ENCODE peak calls at places on chromosomes 11 and 22, in nine cellular contexts. I, U, M, E, A, J, D, G and T are unnamed samples.
A peak's percentile ranks its signal among the peaks of the same experiment; 100 is the strongest.

GRCh38 chr11:64752106-64752970 is 7.4 kb downstream of the PYGM start:
- DNase-seq in G (no peak), I (no peak), A (no peak), M (no peak), J (no peak), D (no peak), E (no peak), U (no peak), T (no peak)

GRCh38 chr11:316031-316701 is 2.3 kb downstream of the IFITM1 start:
- DNase-seq in J (no peak), E (no peak), A (no peak), I (peak; percentile 36), G (peak; percentile 64), D (no peak), M (no peak), U (no peak), T (no peak)

GRCh38 chr11:77302752-77303151 is 1.3 kb upstream of the GDPD4 start:
- DNase-seq in M (no peak), A (no peak), G (no peak), U (no peak), I (no peak), J (no peak), E (no peak), D (no peak), T (no peak)

GRCh38 chr22:23061471-23062280 is 8.6 kb upstream of the GNAZ start:
- DNase-seq in E (no peak), J (no peak), M (no peak), I (no peak), G (peak; percentile 10), D (no peak), U (no peak), A (no peak), T (peak; percentile 7)

GRCh38 chr11:100963375-100963774 is 166.2 kb downstream of the PGR start:
- DNase-seq in I (no peak), A (no peak), E (no peak), U (no peak), G (no peak), J (no peak), D (no peak), M (no peak), T (no peak)

GRCh38 chr11:97355230-97355629 is 965.4 kb downstream of the JRKL start:
- DNase-seq in D (no peak), M (no peak), G (no peak), I (no peak), U (no peak), E (no peak), A (no peak), J (no peak), T (no peak)

GRCh38 chr11:66850588-66851250 is 6.1 kb upstream of the LRFN4 start:
- DNase-seq in D (no peak), I (no peak), A (no peak), U (no peak), J (no peak), E (no peak), G (peak; percentile 26), M (no peak), T (no peak)

GRCh38 chr11:33557201-33557600 is 143.4 kb downstream of the C11orf91 start:
- DNase-seq in I (peak; percentile 85), G (no peak), A (no peak), U (no peak), E (no peak), J (peak; percentile 80), M (no peak), D (no peak), T (no peak)

GRCh38 chr11:130168105-130168504 is 8.5 kb downstream of the ST14 start:
- DNase-seq in I (peak; percentile 35), U (no peak), G (no peak), A (no peak), E (no peak), M (peak; percentile 54), D (no peak), J (no peak), T (no peak)

GRCh38 chr11:45147871-45148270 is 1.4 kb downstream of the PRDM11 start:
- DNase-seq in U (no peak), A (no peak), E (no peak), D (no peak), M (no peak), I (no peak), J (no peak), G (no peak), T (no peak)